ENCODE peak calls at places on chromosome 3, in seven cellular contexts. One of them, this sample, is unnamed.

GRCh38 chr3:114450008-114450596 is 156.3 kb downstream of the TIGIT start:
- DNase-seq in H1: no peak
- DNase-seq in trophoblast cell: no peak
- DNase-seq in mesendoderm: no peak
- DNase-seq in mesenchymal stem cell: no peak
- DNase-seq in IMR-90: no peak
- DNase-seq in H9: no peak
- DNase-seq in this sample: no peak

GRCh38 chr3:54476876-54477275 is 354.5 kb downstream of the CACNA2D3 start:
- DNase-seq in mesenchymal stem cell: no peak
- DNase-seq in trophoblast cell: peak; percentile 39
- DNase-seq in H1: no peak
- DNase-seq in IMR-90: no peak
- DNase-seq in H9: no peak
- DNase-seq in mesendoderm: peak; percentile 34
- DNase-seq in this sample: no peak

GRCh38 chr3:27544372-27544865 is 60.2 kb upstream of the SLC4A7 start:
- DNase-seq in H1: no peak
- DNase-seq in H9: no peak
- DNase-seq in trophoblast cell: no peak
- DNase-seq in mesenchymal stem cell: peak; percentile 25
- DNase-seq in IMR-90: peak; percentile 68
- DNase-seq in mesendoderm: no peak
- DNase-seq in this sample: no peak

GRCh38 chr3:25547928-25548327 is 116.8 kb downstream of the TOP2B start:
- DNase-seq in H1: no peak
- DNase-seq in trophoblast cell: no peak
- DNase-seq in mesenchymal stem cell: no peak
- DNase-seq in mesendoderm: no peak
- DNase-seq in H9: no peak
- DNase-seq in IMR-90: no peak
- DNase-seq in this sample: no peak

GRCh38 chr3:101992861-101993260 is 143.5 kb downstream of the NFKBIZ start:
- DNase-seq in trophoblast cell: no peak
- DNase-seq in mesenchymal stem cell: peak; percentile 32
- DNase-seq in mesendoderm: no peak
- DNase-seq in H9: no peak
- DNase-seq in IMR-90: no peak
- DNase-seq in H1: no peak
- DNase-seq in this sample: no peak

GRCh38 chr3:43389388-43390254 is 103.3 kb downstream of the SNRK start:
- DNase-seq in mesendoderm: no peak
- DNase-seq in trophoblast cell: no peak
- DNase-seq in H9: no peak
- DNase-seq in IMR-90: peak; percentile 88
- DNase-seq in H1: no peak
- DNase-seq in mesenchymal stem cell: peak; percentile 93
- DNase-seq in this sample: no peak

GRCh38 chr3:150544040-150544439 is 2.3 kb downstream of the SERP1 start:
- DNase-seq in IMR-90: peak; percentile 80
- DNase-seq in H9: no peak
- DNase-seq in H1: no peak
- DNase-seq in trophoblast cell: no peak
- DNase-seq in mesendoderm: no peak
- DNase-seq in mesenchymal stem cell: peak; percentile 67
- DNase-seq in this sample: no peak

GRCh38 chr3:141506071-141506470 is 19.2 kb downstream of the RASA2 start:
- DNase-seq in trophoblast cell: no peak
- DNase-seq in H9: no peak
- DNase-seq in H1: no peak
- DNase-seq in mesendoderm: no peak
- DNase-seq in mesenchymal stem cell: no peak
- DNase-seq in IMR-90: no peak
- DNase-seq in this sample: no peak

GRCh38 chr3:125331243-125331642 is 43.9 kb downstream of the ZNF148 start:
- DNase-seq in mesenchymal stem cell: no peak
- DNase-seq in H9: no peak
- DNase-seq in mesendoderm: no peak
- DNase-seq in trophoblast cell: no peak
- DNase-seq in IMR-90: no peak
- DNase-seq in H1: no peak
- DNase-seq in this sample: no peak

GRCh38 chr3:184619348-184619747 is 57.8 kb downstream of the EPHB3 start:
- DNase-seq in H1: no peak
- DNase-seq in IMR-90: no peak
- DNase-seq in H9: no peak
- DNase-seq in mesenchymal stem cell: peak; percentile 47
- DNase-seq in trophoblast cell: no peak
- DNase-seq in mesendoderm: peak; percentile 86
- DNase-seq in this sample: no peak

GRCh38 chr3:114363554-114364202 is 69.8 kb downstream of the TIGIT start:
- DNase-seq in mesendoderm: no peak
- DNase-seq in trophoblast cell: no peak
- DNase-seq in IMR-90: peak; percentile 87
- DNase-seq in H1: no peak
- DNase-seq in mesenchymal stem cell: peak; percentile 74
- DNase-seq in H9: no peak
- DNase-seq in this sample: no peak

GRCh38 chr3:186225603-186226002 is 116.7 kb upstream of the ETV5 start:
- DNase-seq in IMR-90: no peak
- DNase-seq in H9: no peak
- DNase-seq in mesenchymal stem cell: no peak
- DNase-seq in H1: no peak
- DNase-seq in mesendoderm: no peak
- DNase-seq in trophoblast cell: no peak
- DNase-seq in this sample: no peak

GRCh38 chr3:187271582-187271981 is 20.0 kb downstream of the MASP1 start:
- DNase-seq in mesenchymal stem cell: no peak
- DNase-seq in IMR-90: no peak
- DNase-seq in mesendoderm: no peak
- DNase-seq in H9: no peak
- DNase-seq in trophoblast cell: no peak
- DNase-seq in H1: no peak
- DNase-seq in this sample: no peak
- H2AK5ac ChIP-seq in mesenchymal stem cell: no peak overlapping the region
- H2AK5ac ChIP-seq in IMR-90: no peak overlapping the region
- H2AK5ac ChIP-seq in mesendoderm: no peak overlapping the region
- H2AK5ac ChIP-seq in H9: no peak overlapping the region
- H2AK5ac ChIP-seq in trophoblast cell: no peak overlapping the region
- H2AK5ac ChIP-seq in H1: no peak overlapping the region
- H2AK5ac ChIP-seq in this sample: no peak overlapping the region

DNA sequence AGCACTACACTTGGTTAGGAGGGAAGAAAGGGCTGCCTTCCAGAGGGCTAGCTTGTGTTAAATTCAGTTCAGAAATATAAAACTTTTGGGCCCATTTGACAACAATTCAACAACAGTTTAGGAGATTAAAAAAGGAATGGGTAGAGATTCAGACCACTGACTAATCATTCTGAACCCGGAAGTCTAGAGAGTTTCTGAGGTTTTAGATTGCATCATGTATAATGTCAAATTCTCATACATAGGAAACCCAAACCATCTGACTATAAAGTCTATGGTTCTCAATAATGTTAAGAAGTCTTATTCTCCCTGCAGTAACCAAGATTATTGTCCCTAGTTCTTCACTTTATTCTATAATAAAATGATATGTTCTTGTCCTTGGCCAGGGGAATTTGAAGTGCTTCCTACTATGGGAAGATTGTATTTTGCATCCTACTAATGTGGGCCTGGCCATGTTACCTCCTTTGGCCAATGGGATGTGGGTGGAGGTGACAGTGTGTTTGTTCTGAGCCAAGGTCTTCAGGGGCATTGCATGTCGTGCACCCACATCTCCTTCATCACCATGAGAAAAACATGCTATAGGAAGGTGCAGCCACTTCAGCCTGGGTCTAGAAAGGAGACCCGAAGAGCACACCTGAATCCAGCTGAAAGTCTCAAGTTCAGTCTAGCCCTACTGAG is 66.4 kb upstream of the CCNL1 start:
- DNase-seq in IMR-90: peak; percentile 34
- DNase-seq in H1: no peak
- DNase-seq in trophoblast cell: no peak
- DNase-seq in H9: no peak
- DNase-seq in mesenchymal stem cell: no peak
- DNase-seq in mesendoderm: no peak
- DNase-seq in this sample: no peak
- H3K4me2 ChIP-seq in IMR-90: no peak overlapping the region
- H3K4me2 ChIP-seq in H1: no peak overlapping the region
- H3K4me2 ChIP-seq in trophoblast cell: no peak overlapping the region
- H3K4me2 ChIP-seq in H9: no peak overlapping the region
- H3K4me2 ChIP-seq in mesenchymal stem cell: no peak overlapping the region
- H3K4me2 ChIP-seq in mesendoderm: no peak overlapping the region
- H3K4me2 ChIP-seq in this sample: no peak overlapping the region

GRCh38 chr3:177694316-177694715 is 497.0 kb upstream of the TBL1XR1 start:
- DNase-seq in H1: no peak
- DNase-seq in mesenchymal stem cell: peak; percentile 90
- DNase-seq in mesendoderm: no peak
- DNase-seq in trophoblast cell: no peak
- DNase-seq in H9: no peak
- DNase-seq in IMR-90: peak; percentile 71
- DNase-seq in this sample: no peak

GRCh38 chr3:177700117-177700516 is 502.8 kb upstream of the TBL1XR1 start:
- DNase-seq in mesendoderm: no peak
- DNase-seq in H1: no peak
- DNase-seq in H9: no peak
- DNase-seq in mesenchymal stem cell: no peak
- DNase-seq in IMR-90: no peak
- DNase-seq in trophoblast cell: no peak
- DNase-seq in this sample: no peak

GRCh38 chr3:177693596-177693995 is 496.3 kb upstream of the TBL1XR1 start:
- DNase-seq in mesenchymal stem cell: peak; percentile 52
- DNase-seq in IMR-90: no peak
- DNase-seq in H1: no peak
- DNase-seq in H9: no peak
- DNase-seq in trophoblast cell: no peak
- DNase-seq in mesendoderm: no peak
- DNase-seq in this sample: no peak

GRCh38 chr3:177692304-177692703 is 495.0 kb upstream of the TBL1XR1 start:
- DNase-seq in mesendoderm: no peak
- DNase-seq in IMR-90: no peak
- DNase-seq in H9: no peak
- DNase-seq in mesenchymal stem cell: no peak
- DNase-seq in trophoblast cell: no peak
- DNase-seq in H1: no peak
- DNase-seq in this sample: no peak

DNA sequence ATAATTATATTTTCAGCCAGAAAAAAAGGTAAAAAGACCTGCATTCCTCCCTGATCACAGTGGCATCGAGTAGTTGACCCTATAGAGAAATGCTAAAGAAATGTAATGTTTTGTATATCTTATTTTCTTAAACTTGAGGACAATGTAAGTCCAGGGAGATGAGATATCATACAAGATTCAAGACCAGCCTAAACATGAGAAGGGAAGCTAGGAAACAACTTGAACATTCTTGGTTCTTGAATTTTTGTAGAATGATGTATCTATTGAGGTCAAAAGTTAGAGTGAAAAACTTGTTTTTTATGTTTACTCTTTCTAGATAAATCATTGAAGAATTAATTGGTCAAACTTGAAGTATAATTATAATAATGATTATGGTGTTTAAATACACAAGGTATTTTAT is 497.7 kb upstream of the TBL1XR1 start:
- DNase-seq in trophoblast cell: no peak
- DNase-seq in H9: no peak
- DNase-seq in IMR-90: no peak
- DNase-seq in mesendoderm: no peak
- DNase-seq in mesenchymal stem cell: peak; percentile 12
- DNase-seq in H1: no peak
- DNase-seq in this sample: no peak
- H2BK120ac ChIP-seq in trophoblast cell: no peak overlapping the region
- H2BK120ac ChIP-seq in H9: no peak overlapping the region
- H2BK120ac ChIP-seq in IMR-90: no peak overlapping the region
- H2BK120ac ChIP-seq in mesendoderm: no peak overlapping the region
- H2BK120ac ChIP-seq in mesenchymal stem cell: no peak overlapping the region
- H2BK120ac ChIP-seq in H1: no peak overlapping the region
- H2BK120ac ChIP-seq in this sample: no peak overlapping the region

DNA sequence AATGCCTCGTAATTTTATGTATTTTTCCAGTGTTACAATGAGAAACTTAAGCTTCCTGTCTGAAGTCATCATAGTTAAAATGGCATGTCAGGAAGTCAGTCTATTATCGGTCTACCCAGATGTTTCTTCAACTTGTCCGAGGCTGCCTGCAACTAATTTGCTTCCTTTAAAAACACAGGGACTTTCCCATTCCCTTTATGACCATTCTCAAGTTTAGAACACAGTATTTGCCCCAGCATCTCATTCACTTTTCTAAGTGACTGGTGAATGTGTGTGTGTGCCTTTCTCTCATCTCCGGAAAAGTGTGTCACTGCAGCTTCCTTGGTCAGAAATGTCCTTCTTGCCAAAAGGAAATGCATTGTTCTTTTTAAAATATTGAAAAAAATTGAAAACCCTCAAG is 466.6 kb downstream of the RAP2B start:
- DNase-seq in IMR-90: no peak
- DNase-seq in H1: no peak
- DNase-seq in trophoblast cell: no peak
- DNase-seq in H9: no peak
- DNase-seq in mesendoderm: no peak
- DNase-seq in mesenchymal stem cell: no peak
- DNase-seq in this sample: no peak
- H2AK5ac ChIP-seq in IMR-90: no peak overlapping the region
- H2AK5ac ChIP-seq in H1: no peak overlapping the region
- H2AK5ac ChIP-seq in trophoblast cell: no peak overlapping the region
- H2AK5ac ChIP-seq in H9: no peak overlapping the region
- H2AK5ac ChIP-seq in mesendoderm: no peak overlapping the region
- H2AK5ac ChIP-seq in mesenchymal stem cell: no peak overlapping the region
- H2AK5ac ChIP-seq in this sample: no peak overlapping the region

DNA sequence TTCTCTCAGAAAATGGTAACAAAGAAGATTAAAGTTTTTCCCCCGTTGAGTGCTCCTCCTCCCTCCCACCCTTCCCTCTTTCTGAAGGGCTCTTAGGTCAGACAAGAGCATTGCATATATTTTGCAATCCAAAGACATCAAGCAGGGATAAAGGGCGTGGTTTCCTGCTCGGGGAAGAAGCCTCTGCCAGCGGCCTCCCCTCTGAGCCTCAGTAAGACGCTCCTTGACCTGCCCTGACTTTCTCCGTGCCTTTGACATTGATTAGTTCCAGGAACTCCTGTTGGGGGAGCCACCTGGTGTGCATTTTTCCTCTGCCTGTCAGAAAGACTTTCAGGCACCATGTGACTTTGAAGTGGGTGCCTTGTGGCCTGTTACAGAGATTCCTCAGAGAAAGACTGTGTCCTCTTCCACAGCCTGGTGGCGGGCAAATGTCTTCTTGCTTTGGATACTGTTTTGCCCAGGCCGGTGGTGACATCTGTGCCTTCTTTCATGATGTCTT is 87.2 kb upstream of the TBL1XR1 start:
- DNase-seq in trophoblast cell: peak; percentile 63
- DNase-seq in mesendoderm: peak; percentile 97
- DNase-seq in H1: peak; percentile 69
- DNase-seq in IMR-90: peak; percentile 49
- DNase-seq in mesenchymal stem cell: peak; percentile 75
- DNase-seq in H9: peak; percentile 94
- DNase-seq in this sample: no peak
- H3K4me2 ChIP-seq in trophoblast cell: no peak overlapping the region
- H3K4me2 ChIP-seq in mesendoderm: no peak overlapping the region
- H3K4me2 ChIP-seq in H1: peak overlapping the region; percentile 30
- H3K4me2 ChIP-seq in IMR-90: peak overlapping the region; percentile 25
- H3K4me2 ChIP-seq in mesenchymal stem cell: no peak overlapping the region
- H3K4me2 ChIP-seq in H9: peak overlapping the region; percentile 28
- H3K4me2 ChIP-seq in this sample: no peak overlapping the region

This sample was measured in neuronal stem cell.